ENCODE peak calls at places on chromosomes 11 and 22, in six cellular contexts. L is suprapubic skin, H is A549, J is HepG2, E is ovary, Y is gastrocnemius medialis. V is an unnamed sample.

GRCh38 chr11:57348636-57349323 is 10.6 kb downstream of the P2RX3 start:
- DNase-seq in E (no peak), J (no peak), L (no peak), Y (no peak), H (no peak), V (no peak)

GRCh38 chr11:60130496-60130895 is 42.0 kb downstream of the MS4A2 start:
- DNase-seq in Y (no peak), E (no peak), H (peak), L (no peak), J (peak), V (peak)

GRCh38 chr11:75114465-75114864 is 17.8 kb upstream of the OR2AT4 start:
- DNase-seq in Y (no peak), H (no peak), E (no peak), J (no peak), L (no peak), V (no peak)

GRCh38 chr22:17896552-17896951 is 122.3 kb upstream of the BID start:
- DNase-seq in H (peak), Y (peak), J (no peak), E (no peak), L (no peak), V (no peak)

GRCh38 chr11:132821027-132821426 is 711.3 kb downstream of the OPCML start:
- DNase-seq in L (no peak), H (no peak), Y (no peak), E (no peak), J (no peak), V (no peak)

GRCh38 chr11:81004576-81004975 is 1563.7 kb upstream of the TENM4 start:
- DNase-seq in E (no peak), Y (no peak), L (no peak), J (no peak), H (no peak), V (no peak)

GRCh38 chr11:64723907-64724862 is 1.2 kb upstream of the NRXN2 start:
- DNase-seq in L (no peak), J (no peak), E (no peak), Y (no peak), H (no peak), V (no peak)

GRCh38 chr22:46661221-46661851 is 41.1 kb downstream of the GRAMD4 start:
- DNase-seq in Y (no peak), H (peak), E (no peak), J (no peak), L (no peak), V (no peak)

DNA sequence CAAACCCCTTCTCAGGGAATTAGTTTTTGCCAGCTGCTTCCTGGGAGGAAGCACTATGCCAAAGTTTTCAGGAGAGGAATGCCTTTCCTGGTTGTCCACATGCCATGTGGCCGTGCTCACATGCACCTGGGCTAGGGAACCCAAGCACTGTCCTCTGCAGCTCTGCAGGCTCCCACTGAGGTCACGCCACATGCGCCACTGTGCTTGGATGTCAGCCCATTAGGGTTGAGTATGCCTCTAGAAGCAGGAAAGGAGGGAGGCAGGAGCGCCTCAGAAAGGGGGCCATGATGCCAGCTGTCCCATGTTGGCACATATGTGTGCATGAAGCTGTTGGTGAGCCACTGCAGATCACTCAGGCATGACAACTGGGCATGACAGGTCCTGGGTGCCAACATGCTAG is 81.6 kb upstream of the SUSD2 start:
- DNase-seq in Y (no peak), J (no peak), H (no peak), L (peak), E (no peak), V (peak)
- TF ChIP-seq POLR2A in Y (no peak), J (no peak), H (no peak), L (no peak), E (no peak), V (no peak)

GRCh38 chr22:47805394-47805935 is 1043.0 kb downstream of the TBC1D22A start:
- DNase-seq in L (no peak), E (no peak), Y (no peak), J (no peak), H (no peak), V (no peak)
- H3K27ac ChIP-seq in L (no peak), E (no peak), Y (no peak), J (no peak), H (no peak), V (no peak)

GRCh38 chr11:72039108-72039850 is 40.6 kb downstream of the IL18BP start:
- DNase-seq in J (no peak), L (no peak), Y (no peak), E (peak), H (no peak), V (peak)

GRCh38 chr11:72042059-72042425 is 38.3 kb downstream of the NUMA1 start:
- DNase-seq in E (no peak), L (no peak), J (no peak), H (no peak), Y (no peak), V (no peak)

GRCh38 chr11:72040497-72041363 is 39.6 kb downstream of the NUMA1 start:
- DNase-seq in Y (peak), J (peak), L (peak), E (peak), H (peak), V (peak)

GRCh38 chr11:72038491-72038890 is 39.8 kb downstream of the IL18BP start:
- DNase-seq in J (no peak), H (no peak), E (peak), L (peak), Y (peak), V (no peak)

GRCh38 chr11:72041364-72042058 is 38.8 kb downstream of the NUMA1 start:
- DNase-seq in J (peak), E (peak), Y (peak), L (peak), H (peak), V (peak)
- TF ChIP-seq POLR2A in J (no peak), E (peak), Y (peak), L (no peak), H (peak), V (peak)

GRCh38 chr22:27634043-27634442 is 167.5 kb downstream of the MN1 start:
- DNase-seq in H (no peak), E (no peak), Y (no peak), J (no peak), L (no peak), V (no peak)
- H3K27ac ChIP-seq in H (no peak), E (no peak), Y (no peak), J (no peak), L (no peak), V (no peak)

DNA sequence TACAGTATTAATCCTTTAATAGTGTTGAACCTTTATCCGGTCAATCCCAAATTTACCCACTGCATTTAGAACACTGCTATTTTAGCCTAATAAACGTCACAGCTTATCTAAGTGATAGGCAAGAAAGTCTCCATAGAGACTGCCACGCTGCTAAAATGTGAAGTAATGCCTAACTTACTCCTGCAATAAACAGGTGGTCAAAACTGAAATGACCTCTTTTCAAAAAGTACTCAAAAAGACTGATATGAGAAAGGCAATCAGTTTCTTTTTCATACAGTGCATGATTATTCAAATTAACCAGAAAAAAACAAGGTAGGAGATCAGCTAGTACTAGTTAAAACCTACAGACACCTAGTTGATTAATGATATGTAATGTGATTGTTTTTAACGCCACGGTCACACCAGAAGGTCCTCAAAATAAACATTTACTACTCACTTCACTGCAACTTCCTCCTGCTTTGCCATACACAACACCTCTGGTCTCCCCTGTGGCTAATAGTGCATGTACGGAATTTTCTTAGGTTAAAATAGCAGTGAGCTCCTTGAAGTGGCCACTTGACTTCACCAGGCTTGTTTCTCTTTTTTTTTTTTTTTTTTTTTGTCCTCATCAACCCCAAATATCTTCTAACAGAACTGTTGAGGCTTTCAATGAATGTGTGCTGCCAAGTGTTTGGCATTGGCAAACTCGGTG is 8.8 kb downstream of the ATP5MG start:
- DNase-seq in Y (no peak), E (no peak), H (no peak), J (no peak), L (no peak), V (no peak)
- TF ChIP-seq POLR2A in Y (no peak), E (no peak), H (no peak), J (no peak), L (no peak), V (no peak)

DNA sequence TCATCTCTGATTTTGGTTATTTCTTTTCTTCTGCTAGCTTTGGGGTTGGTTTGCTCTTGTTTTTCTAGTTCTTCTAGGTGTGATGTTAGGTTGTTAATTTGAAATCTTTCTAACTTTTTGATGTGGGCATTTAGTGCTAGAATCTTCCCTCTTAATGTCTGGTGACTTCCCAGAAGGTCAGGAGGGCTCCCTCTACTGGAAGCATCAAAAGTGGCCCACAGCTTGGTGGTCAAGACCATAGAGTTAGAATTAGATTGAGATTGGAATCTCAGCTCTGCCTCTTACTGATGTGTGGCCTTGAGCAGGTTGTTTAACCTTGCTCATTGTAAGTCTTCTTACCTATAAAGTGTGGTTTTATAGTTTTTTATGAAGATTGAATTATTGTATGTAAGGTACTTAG is 99.3 kb downstream of the FDX1 start:
- DNase-seq in J (peak), H (no peak), E (no peak), L (no peak), Y (no peak), V (no peak)
- H3K27ac ChIP-seq in J (no peak), H (no peak), E (no peak), L (no peak), Y (no peak), V (no peak)

GRCh38 chr22:19884161-19884953 is 29.7 kb upstream of the GNB1L start:
- DNase-seq in L (peak), H (no peak), J (no peak), E (peak), Y (no peak), V (no peak)

GRCh38 chr22:19885841-19886592 is 31.3 kb upstream of the GNB1L start:
- DNase-seq in E (no peak), Y (no peak), J (no peak), L (peak), H (no peak), V (no peak)

GRCh38 chr22:19887251-19887985 is 32.7 kb upstream of the GNB1L start:
- DNase-seq in H (no peak), L (peak), Y (no peak), J (no peak), E (no peak), V (no peak)

GRCh38 chr22:19886605-19887250 is 32.1 kb upstream of the GNB1L start:
- DNase-seq in E (no peak), L (peak), J (no peak), H (no peak), Y (no peak), V (peak)

DNA sequence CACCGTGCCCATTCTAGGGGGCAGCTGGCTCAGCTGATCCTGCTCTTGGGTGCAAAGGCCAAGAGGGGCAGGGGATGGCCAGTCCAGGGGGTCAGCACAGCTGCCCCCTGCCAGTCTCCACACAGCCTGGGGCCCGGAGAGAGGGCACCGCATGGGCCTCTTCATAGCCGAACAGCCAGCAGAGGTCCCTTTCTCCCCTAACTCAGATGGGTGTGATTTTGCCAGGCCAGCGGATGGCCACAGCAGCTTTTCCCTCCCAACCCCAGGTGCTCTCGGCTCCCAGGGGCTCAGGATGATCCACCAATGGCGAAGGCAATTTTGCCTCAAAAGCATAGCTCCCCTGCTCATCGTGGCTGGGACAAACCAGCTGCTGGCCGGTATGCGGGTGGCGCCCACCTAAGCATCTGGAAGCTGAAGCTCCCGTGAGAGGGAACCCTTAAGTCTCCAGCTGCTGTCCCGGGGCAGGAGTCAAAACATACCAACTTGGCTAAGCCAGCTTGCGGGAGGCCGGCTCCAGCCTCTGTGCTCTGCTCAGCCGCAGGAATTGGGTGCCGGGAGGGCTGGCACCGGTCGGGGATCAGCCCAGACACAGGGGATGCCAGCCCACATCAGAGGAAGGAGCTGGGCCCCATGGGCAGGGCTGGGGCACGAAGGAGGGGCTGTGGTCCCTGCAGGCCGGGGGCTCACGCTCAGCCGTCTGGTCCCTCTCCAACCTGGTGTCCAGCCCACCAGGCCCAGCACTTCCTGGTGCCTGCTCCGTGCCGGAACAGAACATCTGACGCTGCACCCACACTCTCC is 30.5 kb upstream of the GNB1L start:
- DNase-seq in E (no peak), H (no peak), Y (no peak), J (no peak), L (peak), V (no peak)
- TF ChIP-seq POLR2A in E (no peak), H (no peak), Y (no peak), J (no peak), L (no peak), V (no peak)

DNA sequence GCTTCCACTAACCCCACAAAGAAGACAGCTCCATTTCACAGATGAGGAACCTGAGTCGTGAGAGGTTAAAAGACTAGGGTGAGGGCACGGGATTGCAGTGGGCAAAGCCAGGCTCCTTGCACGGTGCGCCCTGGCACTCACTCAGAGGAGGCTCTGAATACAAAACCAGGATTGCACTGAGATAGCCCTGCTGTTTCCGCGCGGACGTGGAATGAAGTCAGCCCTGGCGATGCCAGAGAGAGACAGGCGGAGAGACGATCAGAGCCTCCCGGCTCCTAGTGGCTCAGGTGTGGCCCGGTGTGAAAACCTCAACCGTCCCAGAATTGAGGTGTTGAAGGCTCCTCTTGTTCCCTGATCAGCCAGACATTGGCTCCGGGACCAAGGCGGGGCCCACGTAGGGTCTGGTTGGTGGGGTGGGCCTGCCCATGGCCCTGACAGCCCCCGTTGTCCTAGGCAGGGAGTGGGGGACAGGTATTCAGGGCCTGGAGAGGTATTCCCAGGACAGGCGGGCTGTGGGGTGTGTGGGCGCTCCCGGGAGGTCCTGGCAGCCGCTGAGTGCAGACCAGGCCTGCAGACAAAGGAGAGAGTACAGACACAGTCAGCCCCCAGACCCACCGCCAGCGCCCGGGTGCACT is 43.1 kb upstream of the LINC01488 start:
- DNase-seq in L (no peak), H (no peak), E (no peak), Y (no peak), J (no peak), V (no peak)
- H3K27ac ChIP-seq in L (no peak), H (peak), E (no peak), Y (no peak), J (no peak), V (no peak)

DNA sequence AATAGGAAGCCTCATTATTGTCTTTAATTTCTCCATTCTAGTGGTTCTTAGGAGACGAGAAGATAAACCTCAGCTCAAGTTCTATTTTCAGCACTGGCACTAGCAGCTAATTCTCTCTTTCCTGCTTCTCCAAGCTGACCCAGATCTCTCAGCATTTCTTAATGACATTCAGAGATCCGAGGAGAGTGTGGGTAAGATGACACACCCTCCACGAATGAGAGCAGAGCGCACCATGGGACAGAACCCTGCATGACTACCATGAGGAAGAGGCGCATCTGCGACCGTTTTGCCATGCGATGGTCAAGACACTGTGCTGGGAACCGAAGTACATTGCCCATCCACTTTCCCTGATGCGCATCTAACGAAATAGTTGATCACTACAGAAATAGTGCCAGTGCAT is 241.8 kb downstream of the LARGE1 start:
- DNase-seq in E (no peak), J (no peak), L (no peak), H (no peak), Y (no peak), V (no peak)
- TF ChIP-seq POLR2A in E (no peak), J (no peak), L (no peak), H (no peak), Y (no peak), V (no peak)